ENCODE peak calls at places on chromosomes 5 and 9, in five cellular contexts. Y is substantia nigra, T is A549, Z is GM20000, O is H4. K is an unnamed sample.

GRCh38 chr5:107893642-107894041 is 222.9 kb upstream of the EFNA5 start:
- DNase-seq in Y (no peak), T (no peak), Z (no peak), O (peak), K (no peak)

GRCh38 chr5:163433271-163433670 is 4.1 kb upstream of the CCNG1 start:
- DNase-seq in Y (no peak), T (no peak), Z (no peak), O (no peak), K (peak)

GRCh38 chr9:98317134-98317857 is 61.8 kb upstream of the TBC1D2 start:
- DNase-seq in Y (no peak), T (no peak), Z (no peak), O (no peak), K (no peak)

GRCh38 chr9:21810881-21811280 is 8.4 kb downstream of the MTAP start:
- DNase-seq in Y (no peak), T (no peak), Z (no peak), O (no peak), K (no peak)

GRCh38 chr9:131732636-131733340 is 7.1 kb downstream of the RAPGEF1 start:
- DNase-seq in Y (no peak), T (no peak), Z (no peak), O (peak), K (no peak)

GRCh38 chr9:131015876-131016397 is 7.0 kb downstream of the LAMC3 start:
- DNase-seq in Y (no peak), T (no peak), Z (no peak), O (no peak), K (no peak)

GRCh38 chr5:110087829-110088228 is 398.1 kb downstream of the MAN2A1 start:
- DNase-seq in Y (no peak), T (no peak), Z (no peak), O (no peak), K (no peak)

GRCh38 chr5:123157797-123158528 is 68.9 kb downstream of the PRDM6 start:
- DNase-seq in Y (no peak), T (no peak), Z (no peak), O (peak), K (no peak)

GRCh38 chr5:102294996-102295395 is 1.1 kb downstream of the SLCO4C1 start:
- DNase-seq in Y (no peak), T (no peak), Z (no peak), O (no peak), K (no peak)

GRCh38 chr9:95018099-95018927 is 291.8 kb downstream of the AOPEP start:
- DNase-seq in Y (peak), T (peak), Z (peak), O (no peak), K (peak)

GRCh38 chr9:106878943-106879916 is 16.3 kb downstream of the ZNF462 start:
- DNase-seq in Y (peak), T (no peak), Z (no peak), O (peak), K (no peak)

GRCh38 chr9:136794281-136795026 is 1.7 kb upstream of the CCDC183 start:
- DNase-seq in Y (no peak), T (no peak), Z (no peak), O (no peak), K (no peak)

GRCh38 chr9:569276-569675 is 272.2 kb upstream of the DMRT1 start:
- DNase-seq in Y (no peak), T (no peak), Z (no peak), O (no peak), K (no peak)

GRCh38 chr9:134375430-134376385 is 49.5 kb downstream of the RXRA start:
- DNase-seq in Y (peak), T (no peak), Z (no peak), O (no peak), K (peak)

GRCh38 chr9:14992025-14992424 is 81.8 kb upstream of the FREM1 start:
- DNase-seq in Y (no peak), T (no peak), Z (no peak), O (peak), K (no peak)

GRCh38 chr5:31537856-31538255 is 5.8 kb downstream of the C5orf22 start:
- DNase-seq in Y (no peak), T (no peak), Z (no peak), O (no peak), K (peak)

GRCh38 chr5:71744009-71744792 is 25.1 kb downstream of the CARTPT start:
- DNase-seq in Y (no peak), T (no peak), Z (no peak), O (no peak), K (no peak)

GRCh38 chr5:23820764-23821471 is 313.5 kb downstream of the PRDM9 start:
- DNase-seq in Y (no peak), T (peak), Z (no peak), O (peak), K (peak)

GRCh38 chr9:69745716-69746538 is 13.9 kb downstream of the PTAR1 start:
- DNase-seq in Y (no peak), T (no peak), Z (no peak), O (no peak), K (no peak)

GRCh38 chr5:140221697-140222223 is 46.8 kb downstream of the CYSTM1 start:
- DNase-seq in Y (no peak), T (peak), Z (no peak), O (no peak), K (peak)

GRCh38 chr5:110769282-110769681 is 30.5 kb downstream of the SLC25A46 start:
- DNase-seq in Y (no peak), T (no peak), Z (no peak), O (peak), K (no peak)

GRCh38 chr9:21779397-21779796 is 23.0 kb upstream of the MTAP start:
- DNase-seq in Y (no peak), T (no peak), Z (no peak), O (no peak), K (no peak)

GRCh38 chr5:39599721-39600431 is 175.1 kb upstream of the DAB2 start:
- DNase-seq in Y (no peak), T (peak), Z (no peak), O (peak), K (peak)

GRCh38 chr5:21680196-21680595 is 1172.9 kb downstream of the CDH12 start:
- DNase-seq in Y (no peak), T (no peak), Z (no peak), O (peak), K (no peak)

GRCh38 chr5:98927242-98927987 is 1.4 kb downstream of the CHD1 start:
- DNase-seq in Y (peak), T (peak), Z (peak), O (peak), K (peak)

GRCh38 chr9:74666625-74667316 is 169.6 kb downstream of the RORB start:
- DNase-seq in Y (no peak), T (no peak), Z (no peak), O (peak), K (peak)

GRCh38 chr9:81499021-81499454 is 190.3 kb downstream of the TLE1 start:
- DNase-seq in Y (no peak), T (no peak), Z (no peak), O (peak), K (peak)

GRCh38 chr5:14728109-14728938 is 63.8 kb downstream of the OTULIN start:
- DNase-seq in Y (peak), T (no peak), Z (no peak), O (no peak), K (no peak)

GRCh38 chr9:108191065-108191464 is 664.7 kb downstream of the ACTL7B start:
- DNase-seq in Y (no peak), T (no peak), Z (no peak), O (no peak), K (no peak)

GRCh38 chr5:84384604-84385575 is at the start of gene EDIL3:
- DNase-seq in Y (peak), T (no peak), Z (no peak), O (peak), K (peak)

GRCh38 chr9:10612649-10613398 is at the start of gene PTPRD:
- DNase-seq in Y (no peak), T (peak), Z (peak), O (peak), K (peak)

GRCh38 chr5:130975299-130975698 is 189.8 kb downstream of the HINT1 start:
- DNase-seq in Y (no peak), T (no peak), Z (no peak), O (no peak), K (no peak)

GRCh38 chr5:143037071-143037470 is 266.9 kb downstream of the ARHGAP26 start:
- DNase-seq in Y (no peak), T (no peak), Z (no peak), O (no peak), K (no peak)

GRCh38 chr9:134602547-134603362 is 38.8 kb upstream of the COL5A1 start:
- DNase-seq in Y (no peak), T (peak), Z (no peak), O (peak), K (peak)

GRCh38 chr5:28414619-28415018 is 1376.2 kb upstream of the CDH9 start:
- DNase-seq in Y (no peak), T (no peak), Z (no peak), O (no peak), K (no peak)

GRCh38 chr9:114662081-114662989 is 4.7 kb upstream of the TEX53 start:
- DNase-seq in Y (peak), T (peak), Z (peak), O (peak), K (peak)

GRCh38 chr5:1391691-1392090 is 46.8 kb upstream of the CLPTM1L start:
- DNase-seq in Y (no peak), T (no peak), Z (no peak), O (no peak), K (no peak)

GRCh38 chr5:127143722-127144121 is 70.4 kb upstream of the C5orf63 start:
- DNase-seq in Y (no peak), T (no peak), Z (no peak), O (no peak), K (no peak)

K was measured in cardiac muscle cell.